ENCODE peak calls at places on chromosome 9, in four cellular contexts. J, Z, L and Q are unnamed samples.

GRCh38 chr9:79165006-79165405 is 406.8 kb upstream of the TLE4 start:
- DNase-seq in J (peak), Z (no peak), L (no peak), Q (peak)

GRCh38 chr9:129458155-129458661 is 162.7 kb downstream of the C9orf50 start:
- DNase-seq in J (no peak), Z (peak), L (peak), Q (peak)

GRCh38 chr9:128494108-128494742 is 10.3 kb upstream of the GLE1 start:
- DNase-seq in J (no peak), Z (no peak), L (no peak), Q (no peak)

GRCh38 chr9:23672121-23672520 is 153.9 kb downstream of the ELAVL2 start:
- DNase-seq in J (no peak), Z (no peak), L (no peak), Q (no peak)

GRCh38 chr9:72276429-72276828 is 88.6 kb downstream of the ZFAND5 start:
- DNase-seq in J (no peak), Z (no peak), L (no peak), Q (no peak)

GRCh38 chr9:37248651-37249163 is 128.3 kb downstream of the ZCCHC7 start:
- DNase-seq in J (no peak), Z (no peak), L (no peak), Q (no peak)

GRCh38 chr9:98879958-98880300 is 63.8 kb upstream of the COL15A1 start:
- DNase-seq in J (no peak), Z (no peak), L (no peak), Q (no peak)

GRCh38 chr9:83962165-83962564 is 17.9 kb downstream of the HNRNPK start:
- DNase-seq in J (peak), Z (no peak), L (no peak), Q (no peak)

GRCh38 chr9:114677418-114677817 is 4.6 kb downstream of the TEX48 start:
- DNase-seq in J (peak), Z (no peak), L (peak), Q (peak)

GRCh38 chr9:111986035-111986556 is 89.5 kb downstream of the UGCG start:
- DNase-seq in J (no peak), Z (no peak), L (no peak), Q (peak)

GRCh38 chr9:80720579-80720978 is 968.8 kb downstream of the TLE1 start:
- DNase-seq in J (peak), Z (no peak), L (no peak), Q (no peak)

GRCh38 chr9:114592356-114592755 is 4.8 kb downstream of the ATP6V1G1 start:
- DNase-seq in J (peak), Z (peak), L (no peak), Q (peak)

GRCh38 chr9:100473271-100474081 is 527 bp downstream of the TMEFF1 start:
- DNase-seq in J (peak), Z (peak), L (no peak), Q (peak)

GRCh38 chr9:76519027-76519835 is 60.2 kb downstream of the GCNT1 start:
- DNase-seq in J (peak), Z (no peak), L (no peak), Q (no peak)

GRCh38 chr9:14723301-14723700 is 768 bp upstream of the CER1 start:
- DNase-seq in J (no peak), Z (no peak), L (no peak), Q (no peak)

GRCh38 chr9:133489253-133490190 is 10.6 kb upstream of the SLC2A6 start:
- DNase-seq in J (no peak), Z (no peak), L (no peak), Q (peak)

GRCh38 chr9:89440548-89440947 is 57.4 kb downstream of the SEMA4D start:
- DNase-seq in J (no peak), Z (no peak), L (no peak), Q (no peak)

GRCh38 chr9:98533132-98533531 is 175.6 kb downstream of the GABBR2 start:
- DNase-seq in J (no peak), Z (no peak), L (no peak), Q (no peak)

GRCh38 chr9:72476617-72477375 is 44.6 kb upstream of the TMC1 start:
- DNase-seq in J (peak), Z (no peak), L (peak), Q (peak)

GRCh38 chr9:27835286-27835685 is 262.0 kb upstream of the C9orf72 start:
- DNase-seq in J (no peak), Z (no peak), L (no peak), Q (no peak)

GRCh38 chr9:35814106-35814840 is 569 bp downstream of the HINT2 start:
- DNase-seq in J (peak), Z (peak), L (peak), Q (peak)

GRCh38 chr9:29285818-29286217 is 1712.5 kb upstream of the C9orf72 start:
- DNase-seq in J (peak), Z (no peak), L (no peak), Q (no peak)

GRCh38 chr9:106784076-106784475 is 78.9 kb upstream of the ZNF462 start:
- DNase-seq in J (no peak), Z (no peak), L (no peak), Q (peak)

GRCh38 chr9:90578116-90578815 is 64.4 kb downstream of the DIRAS2 start:
- DNase-seq in J (no peak), Z (no peak), L (no peak), Q (no peak)

GRCh38 chr9:87107072-87107471 is 159.8 kb upstream of the GAS1 start:
- DNase-seq in J (peak), Z (no peak), L (no peak), Q (no peak)

GRCh38 chr9:87111010-87111409 is 163.7 kb upstream of the GAS1 start:
- DNase-seq in J (no peak), Z (no peak), L (no peak), Q (no peak)

GRCh38 chr9:87109182-87109581 is 161.9 kb upstream of the GAS1 start:
- DNase-seq in J (no peak), Z (no peak), L (no peak), Q (peak)

GRCh38 chr9:87109851-87110250 is 162.5 kb upstream of the GAS1 start:
- DNase-seq in J (no peak), Z (no peak), L (no peak), Q (no peak)

DNA sequence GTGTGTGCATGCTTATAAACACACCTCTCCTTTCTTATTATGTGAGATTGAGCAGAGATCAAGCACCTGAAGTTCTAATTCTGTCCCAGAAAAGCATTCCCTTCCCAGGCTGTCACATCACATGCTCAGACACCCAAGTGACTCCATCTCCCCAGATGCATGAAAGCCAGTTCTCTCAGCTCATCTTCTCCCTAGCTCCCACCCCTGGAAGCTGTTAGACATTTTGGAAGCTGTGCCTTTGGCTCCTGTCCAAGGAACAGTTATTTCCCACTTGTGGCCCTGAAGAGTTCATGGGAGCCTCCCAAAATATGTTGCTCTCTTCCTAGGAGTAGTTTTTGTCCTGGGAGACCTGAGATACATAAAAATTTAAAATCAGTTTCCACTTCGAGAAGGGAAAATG is 161.3 kb upstream of the GAS1 start:
- DNase-seq in J (no peak), Z (no peak), L (no peak), Q (no peak)
- H3K9ac ChIP-seq in J (no peak), Z (no peak), L (no peak), Q (no peak)

GRCh38 chr9:134664446-134664845 is 22.8 kb downstream of the COL5A1 start:
- DNase-seq in J (no peak), Z (no peak), L (no peak), Q (no peak)

GRCh38 chr9:134663084-134663483 is 21.5 kb downstream of the COL5A1 start:
- DNase-seq in J (no peak), Z (no peak), L (no peak), Q (no peak)

GRCh38 chr9:134666801-134667200 is 25.2 kb downstream of the COL5A1 start:
- DNase-seq in J (peak), Z (no peak), L (no peak), Q (peak)

GRCh38 chr9:134663753-134664415 is 22.3 kb downstream of the COL5A1 start:
- DNase-seq in J (no peak), Z (no peak), L (no peak), Q (no peak)

DNA sequence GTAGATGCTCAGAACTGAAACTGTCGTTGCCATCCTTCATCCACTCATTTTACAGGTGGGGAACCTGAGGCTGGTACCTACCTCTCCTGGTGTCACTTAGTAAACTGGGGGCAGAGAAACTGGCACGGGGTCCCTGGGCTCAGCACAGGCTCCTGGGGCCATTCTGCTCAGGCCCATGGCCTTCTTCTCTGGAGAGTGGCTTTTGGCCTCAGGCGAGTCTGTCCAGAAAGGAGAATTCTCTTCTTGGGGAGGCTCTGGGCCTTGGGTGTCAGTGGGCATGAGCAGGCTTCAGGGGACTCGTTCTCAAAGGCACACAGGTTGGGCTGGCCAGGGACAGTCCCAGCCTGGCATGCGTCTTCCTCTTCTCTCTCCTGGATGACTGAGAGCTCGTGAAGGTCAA is 24.6 kb downstream of the COL5A1 start:
- DNase-seq in J (no peak), Z (no peak), L (no peak), Q (no peak)
- H3K4me3 ChIP-seq in J (no peak), Z (no peak), L (no peak), Q (no peak)

DNA sequence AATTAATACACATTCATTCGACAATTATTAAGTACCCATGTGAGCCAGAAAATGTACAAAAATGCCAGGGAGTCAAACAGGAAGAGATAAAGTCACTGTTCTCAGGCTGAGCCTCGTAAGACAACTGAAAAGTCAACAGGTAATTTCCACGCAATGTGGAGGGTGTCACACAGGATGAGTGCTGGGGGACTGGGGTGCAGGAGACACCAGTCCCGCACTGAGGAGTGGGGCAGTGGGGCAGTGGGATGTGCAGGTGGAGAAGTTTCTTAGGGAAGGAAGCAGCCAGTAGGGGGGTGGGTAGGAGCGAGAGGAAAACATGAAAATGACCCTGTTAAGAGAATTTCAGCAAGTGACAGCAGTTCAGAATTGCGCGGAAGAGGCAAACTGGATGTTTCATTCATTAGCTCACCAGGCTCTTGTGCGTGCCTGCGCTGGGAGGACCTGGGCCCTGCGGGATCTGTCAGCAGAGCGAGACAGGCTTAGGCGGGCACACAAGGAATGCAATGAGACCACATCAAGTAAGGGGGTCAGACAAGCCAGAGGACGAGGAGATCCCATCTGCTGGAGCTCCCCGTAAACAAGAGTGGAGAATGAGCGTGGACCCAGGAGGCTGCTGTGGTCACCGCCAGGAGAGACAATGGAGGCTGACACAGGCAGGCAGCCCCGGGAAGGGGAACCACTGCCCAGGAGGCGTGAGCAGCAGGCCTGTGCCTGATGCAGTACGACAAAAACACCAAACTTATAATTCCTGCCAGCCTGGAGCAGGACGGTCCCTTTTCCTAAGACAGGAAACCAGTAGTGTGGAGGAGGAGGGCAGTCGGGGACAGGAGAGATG is 21.0 kb downstream of the CAMSAP1 start:
- DNase-seq in J (no peak), Z (no peak), L (no peak), Q (peak)
- H3K9ac ChIP-seq in J (no peak), Z (no peak), L (no peak), Q (no peak)

DNA sequence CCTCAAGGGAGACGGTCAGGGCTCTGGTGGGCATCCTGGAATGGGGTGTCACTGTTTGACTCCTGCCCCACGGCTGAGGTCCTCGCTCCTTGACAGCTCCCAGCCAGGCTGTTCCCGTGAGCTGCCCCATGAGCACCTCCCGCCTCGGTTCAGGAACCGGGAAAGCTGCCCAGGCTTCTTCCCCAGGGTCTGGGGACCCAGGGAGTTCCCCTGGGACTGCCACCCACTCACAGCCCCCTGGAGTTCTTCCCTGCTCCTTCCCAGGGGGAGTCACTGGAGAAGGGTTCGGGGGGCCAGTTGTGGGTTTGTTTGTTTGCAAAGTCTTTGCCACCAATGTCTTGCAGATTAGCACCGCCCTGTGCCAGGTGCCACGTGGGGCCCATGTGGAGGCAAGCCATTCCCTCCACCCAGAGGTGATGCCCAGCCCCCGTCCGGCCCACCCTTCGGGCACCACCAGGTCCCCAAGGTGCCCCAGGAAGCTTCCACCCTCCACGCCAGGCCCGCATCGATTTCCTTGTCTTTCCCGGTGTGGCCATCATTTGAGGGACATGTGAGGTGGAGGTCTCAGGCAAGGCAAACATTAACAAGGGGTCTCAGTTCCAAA is 1.3 kb downstream of the PLPP7 start:
- DNase-seq in J (no peak), Z (no peak), L (no peak), Q (no peak)
- H3K4me3 ChIP-seq in J (no peak), Z (no peak), L (no peak), Q (peak)

GRCh38 chr9:127136081-127136879 is 13.8 kb upstream of the ANGPTL2 start:
- DNase-seq in J (no peak), Z (no peak), L (no peak), Q (no peak)
- H3K9ac ChIP-seq in J (no peak), Z (no peak), L (no peak), Q (no peak)

DNA sequence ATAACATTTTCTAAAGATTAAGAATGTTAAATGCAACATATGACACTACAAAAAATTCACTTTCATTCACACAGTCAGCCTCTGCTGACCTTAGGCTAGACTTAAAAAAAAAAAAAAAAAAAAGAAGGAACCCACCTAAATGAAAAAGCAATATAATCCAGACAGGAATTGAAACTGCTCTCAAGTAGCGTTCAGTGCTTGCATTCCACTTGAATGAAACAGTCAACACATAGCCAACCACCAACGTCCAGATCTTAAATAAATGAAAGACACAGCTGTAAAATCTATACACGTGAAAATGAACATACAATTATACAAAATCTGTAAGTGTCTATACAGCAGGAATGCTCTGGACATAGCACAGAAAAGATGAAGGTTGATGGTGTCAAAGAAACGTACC is 11.4 kb downstream of the TMEM245 start:
- DNase-seq in J (peak), Z (peak), L (no peak), Q (peak)
- H3K4me3 ChIP-seq in J (no peak), Z (no peak), L (no peak), Q (no peak)

GRCh38 chr9:136720251-136720886 is 8.0 kb downstream of the DIPK1B start:
- DNase-seq in J (no peak), Z (no peak), L (no peak), Q (no peak)
- H3K9ac ChIP-seq in J (no peak), Z (no peak), L (no peak), Q (peak)